ENCODE peak calls at places on chromosomes 3 and 15, in seven cellular contexts. One of them, this sample, is unnamed. For H3K27me3 and H3K4me1, the result is how much of the 10 kb centered on the place peaks cover.

GRCh38 chr3:126530171-126531050 is 6.5 kb downstream of the CHST13 start:
- DNase-seq in adrenal gland: peak
- DNase-seq in H9: no peak
- DNase-seq in uterus: no peak
- DNase-seq in IMR-90: no peak
- DNase-seq in breast epithelium: no peak
- DNase-seq in colonic mucosa: no peak
- DNase-seq in this sample: no peak

GRCh38 chr3:10205461-10206165 is 40.9 kb downstream of the IRAK2 start:
- DNase-seq in adrenal gland: peak
- DNase-seq in H9: no peak
- DNase-seq in uterus: peak
- DNase-seq in colonic mucosa: no peak
- DNase-seq in IMR-90: peak
- DNase-seq in breast epithelium: no peak
- DNase-seq in this sample: peak

GRCh38 chr3:46469680-46470357 is 5.1 kb upstream of the LTF start:
- DNase-seq in adrenal gland: no peak
- DNase-seq in colonic mucosa: no peak
- DNase-seq in IMR-90: no peak
- DNase-seq in H9: peak
- DNase-seq in breast epithelium: peak
- DNase-seq in uterus: no peak
- DNase-seq in this sample: no peak

GRCh38 chr3:14513566-14514322 is 26.4 kb downstream of the GRIP2 start:
- DNase-seq in adrenal gland: peak
- DNase-seq in uterus: peak
- DNase-seq in colonic mucosa: no peak
- DNase-seq in IMR-90: no peak
- DNase-seq in breast epithelium: peak
- DNase-seq in H9: peak
- DNase-seq in this sample: no peak

GRCh38 chr3:170117134-170117533 is 64.4 kb downstream of the PHC3 start:
- DNase-seq in colonic mucosa: no peak
- DNase-seq in H9: no peak
- DNase-seq in breast epithelium: no peak
- DNase-seq in uterus: no peak
- DNase-seq in adrenal gland: no peak
- DNase-seq in IMR-90: no peak
- DNase-seq in this sample: no peak

GRCh38 chr3:74651239-74651638 is 36.8 kb upstream of the CNTN3 start:
- DNase-seq in breast epithelium: no peak
- DNase-seq in H9: no peak
- DNase-seq in colonic mucosa: no peak
- DNase-seq in uterus: no peak
- DNase-seq in adrenal gland: no peak
- DNase-seq in IMR-90: peak
- DNase-seq in this sample: no peak

GRCh38 chr15:37109151-37109912 is 9.0 kb upstream of the MEIS2 start:
- DNase-seq in IMR-90: no peak
- DNase-seq in uterus: peak
- DNase-seq in H9: peak
- DNase-seq in adrenal gland: peak
- DNase-seq in colonic mucosa: no peak
- DNase-seq in breast epithelium: no peak
- DNase-seq in this sample: no peak

GRCh38 chr3:1082024-1082633 is 10.7 kb upstream of the CNTN6 start:
- DNase-seq in adrenal gland: peak
- DNase-seq in uterus: no peak
- DNase-seq in IMR-90: peak
- DNase-seq in colonic mucosa: peak
- DNase-seq in breast epithelium: peak
- DNase-seq in H9: peak
- DNase-seq in this sample: no peak

GRCh38 chr3:33007776-33008175 is 56.3 kb downstream of the CCR4 start:
- DNase-seq in uterus: no peak
- DNase-seq in breast epithelium: no peak
- DNase-seq in adrenal gland: no peak
- DNase-seq in IMR-90: no peak
- DNase-seq in H9: no peak
- DNase-seq in colonic mucosa: no peak
- DNase-seq in this sample: no peak

GRCh38 chr15:31302778-31303433 is 23.7 kb upstream of the KLF13 start:
- DNase-seq in IMR-90: no peak
- DNase-seq in breast epithelium: peak
- DNase-seq in colonic mucosa: no peak
- DNase-seq in adrenal gland: no peak
- DNase-seq in H9: no peak
- DNase-seq in uterus: no peak
- DNase-seq in this sample: no peak

GRCh38 chr15:31302029-31302657 is 24.5 kb upstream of the KLF13 start:
- DNase-seq in colonic mucosa: no peak
- DNase-seq in H9: no peak
- DNase-seq in adrenal gland: no peak
- DNase-seq in IMR-90: no peak
- DNase-seq in breast epithelium: peak
- DNase-seq in uterus: no peak
- DNase-seq in this sample: no peak

GRCh38 chr15:31304074-31304648 is 22.5 kb upstream of the KLF13 start:
- DNase-seq in uterus: no peak
- DNase-seq in adrenal gland: no peak
- DNase-seq in IMR-90: no peak
- DNase-seq in colonic mucosa: no peak
- DNase-seq in breast epithelium: peak
- DNase-seq in H9: no peak
- DNase-seq in this sample: no peak

GRCh38 chr15:31304736-31305365 is 21.8 kb upstream of the KLF13 start:
- DNase-seq in colonic mucosa: no peak
- DNase-seq in adrenal gland: no peak
- DNase-seq in breast epithelium: no peak
- DNase-seq in uterus: no peak
- DNase-seq in IMR-90: no peak
- DNase-seq in H9: no peak
- DNase-seq in this sample: no peak

DNA sequence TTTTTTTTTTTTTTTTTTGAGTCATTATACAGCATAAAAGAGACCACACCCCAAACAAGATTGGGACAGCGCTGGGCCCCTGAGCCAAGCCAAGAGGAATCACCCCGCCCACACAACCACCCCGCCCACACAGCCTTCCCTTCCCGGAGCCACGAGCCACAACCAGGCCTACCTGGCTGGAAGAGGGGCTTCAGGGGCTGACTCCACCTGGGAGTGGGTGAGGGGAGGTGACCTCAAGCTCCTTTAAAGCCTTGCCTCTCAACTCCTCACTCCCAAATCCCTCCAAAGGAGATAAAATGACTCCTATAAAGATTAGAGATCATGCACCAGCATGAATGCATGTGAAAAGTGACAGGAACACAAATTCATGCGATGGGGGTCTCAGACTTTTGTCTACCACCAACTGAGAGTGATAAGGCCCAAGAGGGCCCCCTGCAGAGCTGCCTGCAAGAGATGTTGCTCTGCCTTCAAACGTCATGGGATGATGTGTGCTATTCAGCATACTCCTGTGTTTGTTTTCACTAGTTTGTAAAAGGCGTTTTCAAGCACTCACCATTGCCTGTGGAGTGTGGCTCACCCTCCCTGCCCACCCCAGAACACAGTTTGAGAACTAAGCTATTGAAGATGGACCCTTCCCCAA is 23.1 kb upstream of the KLF13 start:
- DNase-seq in colonic mucosa: peak
- DNase-seq in IMR-90: no peak
- DNase-seq in breast epithelium: peak
- DNase-seq in H9: no peak
- DNase-seq in adrenal gland: no peak
- DNase-seq in uterus: no peak
- DNase-seq in this sample: no peak
- H3K27ac ChIP-seq in colonic mucosa: no peak
- H3K27ac ChIP-seq in IMR-90: no peak
- H3K27ac ChIP-seq in breast epithelium: no peak
- H3K27ac ChIP-seq in H9: no peak
- H3K27ac ChIP-seq in adrenal gland: no peak
- H3K27ac ChIP-seq in uterus: no peak
- H3K27ac ChIP-seq in this sample: no peak

GRCh38 chr3:133773732-133774131 is 27.5 kb downstream of the TF start:
- DNase-seq in IMR-90: no peak
- DNase-seq in colonic mucosa: no peak
- DNase-seq in adrenal gland: no peak
- DNase-seq in H9: no peak
- DNase-seq in breast epithelium: no peak
- DNase-seq in uterus: no peak
- DNase-seq in this sample: no peak

GRCh38 chr3:133767607-133768006 is 21.4 kb downstream of the TF start:
- DNase-seq in H9: no peak
- DNase-seq in breast epithelium: no peak
- DNase-seq in IMR-90: no peak
- DNase-seq in adrenal gland: no peak
- DNase-seq in colonic mucosa: no peak
- DNase-seq in uterus: no peak
- DNase-seq in this sample: no peak

GRCh38 chr3:133765256-133765655 is 19.1 kb downstream of the TF start:
- DNase-seq in uterus: no peak
- DNase-seq in breast epithelium: no peak
- DNase-seq in colonic mucosa: no peak
- DNase-seq in adrenal gland: no peak
- DNase-seq in IMR-90: no peak
- DNase-seq in H9: no peak
- DNase-seq in this sample: no peak

GRCh38 chr3:133763797-133764734 is 17.9 kb downstream of the TF start:
- DNase-seq in breast epithelium: no peak
- DNase-seq in adrenal gland: peak
- DNase-seq in IMR-90: no peak
- DNase-seq in uterus: no peak
- DNase-seq in colonic mucosa: no peak
- DNase-seq in H9: no peak
- DNase-seq in this sample: no peak

DNA sequence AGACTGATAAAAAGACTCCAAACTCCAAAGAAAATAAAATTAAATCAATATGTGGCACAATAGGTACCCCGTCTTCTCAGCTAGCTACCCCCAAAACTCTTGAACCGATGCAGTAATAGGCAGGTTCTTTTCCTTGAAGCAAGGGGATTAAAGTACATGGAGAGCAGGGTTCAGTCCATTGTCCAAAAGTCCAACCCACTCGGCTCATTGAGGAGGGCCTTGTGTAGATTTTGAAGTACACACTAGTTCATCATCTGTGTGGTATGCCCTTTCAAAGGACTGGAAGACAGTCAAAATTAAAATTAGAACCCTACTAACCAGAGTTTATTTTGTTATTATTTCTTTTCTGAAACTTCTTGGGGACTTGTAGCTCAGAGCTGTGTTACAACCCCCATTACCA is 23.3 kb downstream of the TF start:
- DNase-seq in adrenal gland: no peak
- DNase-seq in colonic mucosa: no peak
- DNase-seq in IMR-90: no peak
- DNase-seq in H9: no peak
- DNase-seq in breast epithelium: no peak
- DNase-seq in uterus: no peak
- DNase-seq in this sample: no peak
- H3K27me3 ChIP-seq in adrenal gland: under half
- H3K27me3 ChIP-seq in colonic mucosa: under half
- H3K27me3 ChIP-seq in IMR-90: under half
- H3K27me3 ChIP-seq in H9: under half
- H3K27me3 ChIP-seq in breast epithelium: under half
- H3K27me3 ChIP-seq in uterus: under half
- H3K27me3 ChIP-seq in this sample: under half

GRCh38 chr3:151315136-151315535 is 1.5 kb downstream of the GPR87 start:
- DNase-seq in breast epithelium: no peak
- DNase-seq in adrenal gland: no peak
- DNase-seq in IMR-90: peak
- DNase-seq in H9: no peak
- DNase-seq in colonic mucosa: no peak
- DNase-seq in uterus: no peak
- DNase-seq in this sample: peak
- H3K4me1 ChIP-seq in breast epithelium: under half
- H3K4me1 ChIP-seq in adrenal gland: under half
- H3K4me1 ChIP-seq in IMR-90: under half
- H3K4me1 ChIP-seq in H9: under half
- H3K4me1 ChIP-seq in colonic mucosa: under half
- H3K4me1 ChIP-seq in uterus: under half
- H3K4me1 ChIP-seq in this sample: half or more

GRCh38 chr15:64912379-64912778 is 677 bp downstream of the ANKDD1A start:
- DNase-seq in IMR-90: no peak
- DNase-seq in uterus: no peak
- DNase-seq in breast epithelium: no peak
- DNase-seq in colonic mucosa: no peak
- DNase-seq in H9: no peak
- DNase-seq in adrenal gland: peak
- DNase-seq in this sample: no peak

GRCh38 chr15:64912926-64913325 is 1.2 kb downstream of the ANKDD1A start:
- DNase-seq in colonic mucosa: no peak
- DNase-seq in adrenal gland: no peak
- DNase-seq in breast epithelium: no peak
- DNase-seq in H9: no peak
- DNase-seq in uterus: no peak
- DNase-seq in IMR-90: no peak
- DNase-seq in this sample: no peak

GRCh38 chr15:64907991-64908390 is 3.7 kb upstream of the ANKDD1A start:
- DNase-seq in IMR-90: no peak
- DNase-seq in colonic mucosa: no peak
- DNase-seq in breast epithelium: no peak
- DNase-seq in uterus: no peak
- DNase-seq in H9: no peak
- DNase-seq in adrenal gland: no peak
- DNase-seq in this sample: no peak

GRCh38 chr15:64909546-64909945 is 2.2 kb upstream of the ANKDD1A start:
- DNase-seq in uterus: no peak
- DNase-seq in colonic mucosa: no peak
- DNase-seq in IMR-90: no peak
- DNase-seq in breast epithelium: no peak
- DNase-seq in adrenal gland: no peak
- DNase-seq in H9: no peak
- DNase-seq in this sample: no peak

DNA sequence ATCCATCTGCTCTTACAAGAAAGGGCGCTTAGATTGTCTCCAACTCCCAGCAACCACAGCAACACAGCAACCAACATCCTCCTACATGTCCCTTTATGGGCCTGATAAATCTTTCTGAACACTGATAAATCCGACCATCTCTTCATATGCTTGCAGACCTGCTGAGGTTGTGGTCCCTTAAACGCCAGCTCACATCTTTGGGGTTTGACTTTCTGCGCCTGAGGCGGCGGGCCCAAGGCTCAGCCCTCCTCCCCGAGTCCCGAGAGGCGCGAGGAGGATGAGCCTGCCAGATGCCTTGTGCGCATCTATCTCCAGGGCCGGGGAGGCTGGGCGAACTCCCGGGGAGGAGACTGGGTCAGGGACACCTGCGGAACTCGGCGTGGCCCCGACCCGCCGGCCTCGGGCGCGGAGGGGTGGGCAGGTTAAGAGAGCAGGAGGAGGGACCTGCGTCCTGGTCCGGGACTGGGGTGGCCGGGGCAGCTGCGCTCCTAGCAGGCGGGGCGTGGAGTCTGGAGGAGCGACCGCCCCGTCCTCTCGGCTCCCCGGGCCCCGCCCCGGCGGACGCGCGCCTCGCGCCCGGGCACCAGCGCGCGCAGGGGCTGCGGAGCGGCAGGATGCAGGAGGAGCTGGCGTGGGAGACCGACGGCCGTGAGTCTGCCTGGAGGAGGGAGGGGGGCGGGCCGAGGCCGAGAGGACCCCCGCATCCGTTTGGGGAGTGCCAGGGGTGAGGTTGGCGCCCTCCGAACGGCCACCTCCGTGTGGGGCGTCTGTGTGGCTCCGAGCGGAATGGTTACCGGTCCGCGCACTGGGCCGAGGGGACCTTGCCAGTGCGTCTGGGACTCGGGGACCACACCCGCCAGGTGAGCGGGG is at the start of gene ANKDD1A:
- DNase-seq in uterus: peak
- DNase-seq in colonic mucosa: peak
- DNase-seq in IMR-90: peak
- DNase-seq in breast epithelium: no peak
- DNase-seq in H9: peak
- DNase-seq in adrenal gland: peak
- DNase-seq in this sample: no peak
- H3K27ac ChIP-seq in uterus: peak
- H3K27ac ChIP-seq in colonic mucosa: no peak
- H3K27ac ChIP-seq in IMR-90: no peak
- H3K27ac ChIP-seq in breast epithelium: peak
- H3K27ac ChIP-seq in H9: no peak
- H3K27ac ChIP-seq in adrenal gland: peak
- H3K27ac ChIP-seq in this sample: no peak

This sample was measured in PC-9.